ENCODE peak calls at places on chromosomes 2 and 18, in four cellular contexts. N is HepG2, Y is K562, Q is GM12878. P is an unnamed sample.

GRCh38 chr2:85537600-85538506 is 1.1 kb upstream of the MAT2A start:
- DNase-seq in N (peak), Y (peak), Q (no peak), P (peak)

GRCh38 chr2:70964133-70964532 is 14.3 kb upstream of the ANKRD53 start:
- DNase-seq in N (no peak), Y (no peak), Q (no peak), P (no peak)

GRCh38 chr2:12348216-12348615 is 368.5 kb upstream of the TRIB2 start:
- DNase-seq in N (no peak), Y (no peak), Q (no peak), P (no peak)

GRCh38 chr2:189698020-189698887 is 23.8 kb downstream of the ANKAR start:
- DNase-seq in N (peak), Y (peak), Q (no peak), P (peak)

GRCh38 chr2:31877008-31877407 is 133.8 kb downstream of the MEMO1 start:
- DNase-seq in N (peak), Y (no peak), Q (no peak), P (no peak)

GRCh38 chr2:195352581-195352980 is 304.4 kb upstream of the SLC39A10 start:
- DNase-seq in N (no peak), Y (no peak), Q (no peak), P (no peak)

GRCh38 chr2:230814616-230815015 is 50.1 kb upstream of the ITM2C start:
- DNase-seq in N (peak), Y (no peak), Q (no peak), P (no peak)

GRCh38 chr2:34401186-34401585 is 802.1 kb upstream of the FAM98A start:
- DNase-seq in N (no peak), Y (no peak), Q (no peak), P (no peak)

GRCh38 chr18:12934454-12935071 is 13.2 kb upstream of the SEH1L start:
- DNase-seq in N (peak), Y (peak), Q (peak), P (peak)

GRCh38 chr2:16031848-16032159 is 91.5 kb downstream of the MYCN start:
- DNase-seq in N (no peak), Y (no peak), Q (no peak), P (no peak)

GRCh38 chr2:16028644-16029043 is 88.3 kb downstream of the MYCN start:
- DNase-seq in N (no peak), Y (no peak), Q (no peak), P (no peak)

GRCh38 chr2:16032282-16033031 is 92.1 kb downstream of the MYCN start:
- DNase-seq in N (no peak), Y (no peak), Q (no peak), P (no peak)

GRCh38 chr2:16031055-16031847 is 90.9 kb downstream of the MYCN start:
- DNase-seq in N (no peak), Y (no peak), Q (no peak), P (no peak)

GRCh38 chr2:16030206-16031054 is 90.1 kb downstream of the MYCN start:
- DNase-seq in N (no peak), Y (no peak), Q (no peak), P (no peak)
- TF ChIP-seq ATF3 in N (no peak), Y (no peak), Q (no peak), P (no peak)

GRCh38 chr2:20241973-20242726 is 17.2 kb upstream of the SDC1 start:
- DNase-seq in N (no peak), Y (peak), Q (no peak), P (peak)

GRCh38 chr2:20247084-20247483 is 22.2 kb upstream of the SDC1 start:
- DNase-seq in N (no peak), Y (no peak), Q (no peak), P (no peak)

DNA sequence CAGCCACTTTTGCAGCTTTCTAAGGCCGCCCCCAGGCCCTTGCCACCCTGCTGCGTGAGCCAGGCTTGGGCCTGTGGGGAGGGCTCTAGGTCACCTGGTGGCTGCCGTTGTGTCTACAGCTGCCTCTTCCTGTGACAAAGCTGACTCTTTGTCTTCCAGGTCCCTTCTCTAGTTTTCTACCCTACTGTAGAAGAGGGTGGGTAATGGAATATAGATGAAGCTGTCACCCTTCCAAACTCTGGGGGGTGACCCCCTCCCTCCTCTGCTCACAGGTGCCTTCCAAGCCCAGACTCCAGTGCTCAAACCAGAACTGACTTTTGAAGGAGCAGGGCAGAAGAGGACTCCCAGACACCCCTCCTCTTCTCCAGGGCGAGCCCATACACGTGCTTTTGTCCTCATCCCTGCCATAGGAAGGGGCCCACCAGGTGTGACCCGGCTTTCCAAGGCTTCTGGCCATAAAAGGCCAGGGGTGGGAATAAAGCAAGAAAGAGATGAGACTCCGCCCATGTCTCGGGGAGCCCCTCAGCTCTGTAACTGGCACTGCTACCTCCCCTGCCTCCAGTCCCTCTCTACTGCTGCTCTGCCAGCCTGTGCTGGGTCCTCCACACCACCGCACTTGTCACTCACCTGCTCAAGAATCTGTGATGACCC is 17.9 kb upstream of the SDC1 start:
- DNase-seq in N (peak), Y (no peak), Q (no peak), P (peak)
- TF ChIP-seq USF2 in N (no peak), Y (no peak), Q (no peak), P (no peak)

GRCh38 chr2:19038096-19039015 is 320.1 kb downstream of the OSR1 start:
- DNase-seq in N (no peak), Y (no peak), Q (no peak), P (no peak)
- TF ChIP-seq CBFB in N (no peak), Y (no peak), Q (no peak), P (no peak)

DNA sequence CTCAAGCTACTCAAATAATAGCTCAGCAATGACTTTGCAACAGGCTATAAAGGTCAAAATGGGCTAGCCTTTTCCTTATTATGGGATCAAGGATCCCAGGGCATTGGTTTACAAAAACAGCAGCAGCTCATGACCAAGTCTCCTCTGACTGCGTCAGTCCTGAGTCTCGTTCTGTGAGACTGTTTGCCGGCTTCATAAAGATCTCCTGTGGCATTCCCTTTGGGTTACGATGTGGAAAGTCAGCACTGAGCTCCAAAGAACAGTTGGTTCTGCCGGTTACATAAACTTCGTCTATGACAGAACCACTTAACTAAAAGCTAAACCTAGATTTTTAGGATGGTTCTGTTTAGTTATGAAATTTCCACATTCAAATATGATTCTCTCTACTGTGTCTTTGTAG is 674.9 kb downstream of the ZEB2 start:
- DNase-seq in N (no peak), Y (no peak), Q (no peak), P (no peak)
- TF ChIP-seq ATF3 in N (no peak), Y (no peak), Q (no peak), P (no peak)

GRCh38 chr18:65288908-65289307 is 461.9 kb upstream of the CDH7 start:
- DNase-seq in N (no peak), Y (no peak), Q (no peak), P (no peak)
- TF ChIP-seq USF2 in N (no peak), Y (no peak), Q (no peak), P (no peak)

GRCh38 chr2:129734343-129735034 is 245.0 kb upstream of the RAB6C start:
- DNase-seq in N (no peak), Y (no peak), Q (no peak), P (no peak)
- TF ChIP-seq CBFB in N (no peak), Y (no peak), Q (no peak), P (no peak)

P was measured in WTC11.